ENCODE peak calls at places on chromosomes 12 and 14, in seven cellular contexts. One of them, this sample, is unnamed. For H3K36me3, the result is how much of the 10 kb centered on the place peaks cover.

GRCh38 chr14:105907276-105907675 is 380.9 kb downstream of the TMEM121 start:
- DNase-seq in cardiac muscle cell: no peak
- DNase-seq in heart right ventricle: no peak
- DNase-seq in pancreas: no peak
- DNase-seq in CD8-positive, alpha-beta T cell: no peak
- DNase-seq in uterus: no peak
- DNase-seq in ovary: no peak
- DNase-seq in this sample: no peak

GRCh38 chr14:24483604-24484252 is 24.3 kb downstream of the CMA1 start:
- DNase-seq in cardiac muscle cell: peak
- DNase-seq in heart right ventricle: no peak
- DNase-seq in pancreas: no peak
- DNase-seq in CD8-positive, alpha-beta T cell: no peak
- DNase-seq in uterus: no peak
- DNase-seq in ovary: no peak
- DNase-seq in this sample: no peak

GRCh38 chr12:32839828-32840227 is 56.7 kb downstream of the PKP2 start:
- DNase-seq in cardiac muscle cell: no peak
- DNase-seq in heart right ventricle: no peak
- DNase-seq in pancreas: no peak
- DNase-seq in CD8-positive, alpha-beta T cell: no peak
- DNase-seq in uterus: no peak
- DNase-seq in ovary: no peak
- DNase-seq in this sample: no peak

GRCh38 chr14:68158640-68159039 is 339.1 kb downstream of the RAD51B start:
- DNase-seq in cardiac muscle cell: no peak
- DNase-seq in heart right ventricle: no peak
- DNase-seq in pancreas: no peak
- DNase-seq in CD8-positive, alpha-beta T cell: no peak
- DNase-seq in uterus: no peak
- DNase-seq in ovary: no peak
- DNase-seq in this sample: no peak

GRCh38 chr12:6582959-6583358 is 14.9 kb upstream of the NOP2 start:
- DNase-seq in cardiac muscle cell: no peak
- DNase-seq in heart right ventricle: no peak
- DNase-seq in pancreas: no peak
- DNase-seq in CD8-positive, alpha-beta T cell: no peak
- DNase-seq in uterus: no peak
- DNase-seq in ovary: no peak
- DNase-seq in this sample: no peak

GRCh38 chr14:100896369-100897060 is 7.0 kb downstream of the RTL1 start:
- DNase-seq in cardiac muscle cell: no peak
- DNase-seq in heart right ventricle: no peak
- DNase-seq in pancreas: peak
- DNase-seq in CD8-positive, alpha-beta T cell: peak
- DNase-seq in uterus: no peak
- DNase-seq in ovary: peak
- DNase-seq in this sample: no peak

GRCh38 chr12:71710276-71711125 is 24.6 kb downstream of the TMEM19 start:
- DNase-seq in cardiac muscle cell: peak
- DNase-seq in heart right ventricle: no peak
- DNase-seq in pancreas: no peak
- DNase-seq in CD8-positive, alpha-beta T cell: no peak
- DNase-seq in uterus: no peak
- DNase-seq in ovary: no peak
- DNase-seq in this sample: peak

GRCh38 chr14:29971101-29971500 is 43.5 kb upstream of the PRKD1 start:
- DNase-seq in cardiac muscle cell: no peak
- DNase-seq in heart right ventricle: no peak
- DNase-seq in pancreas: no peak
- DNase-seq in CD8-positive, alpha-beta T cell: no peak
- DNase-seq in uterus: no peak
- DNase-seq in ovary: no peak
- DNase-seq in this sample: no peak

GRCh38 chr12:67991158-67991557 is 1.9 kb downstream of the IFNG-AS1 start:
- DNase-seq in cardiac muscle cell: no peak
- DNase-seq in heart right ventricle: no peak
- DNase-seq in pancreas: no peak
- DNase-seq in CD8-positive, alpha-beta T cell: peak
- DNase-seq in uterus: no peak
- DNase-seq in ovary: no peak
- DNase-seq in this sample: no peak

GRCh38 chr14:87205811-87206210 is 787.2 kb downstream of the GALC start:
- DNase-seq in cardiac muscle cell: no peak
- DNase-seq in heart right ventricle: no peak
- DNase-seq in pancreas: no peak
- DNase-seq in CD8-positive, alpha-beta T cell: no peak
- DNase-seq in uterus: no peak
- DNase-seq in ovary: no peak
- DNase-seq in this sample: no peak

GRCh38 chr14:102008891-102009290 is 44.5 kb downstream of the DYNC1H1 start:
- DNase-seq in cardiac muscle cell: no peak
- DNase-seq in heart right ventricle: no peak
- DNase-seq in pancreas: no peak
- DNase-seq in CD8-positive, alpha-beta T cell: no peak
- DNase-seq in uterus: no peak
- DNase-seq in ovary: no peak
- DNase-seq in this sample: no peak

DNA sequence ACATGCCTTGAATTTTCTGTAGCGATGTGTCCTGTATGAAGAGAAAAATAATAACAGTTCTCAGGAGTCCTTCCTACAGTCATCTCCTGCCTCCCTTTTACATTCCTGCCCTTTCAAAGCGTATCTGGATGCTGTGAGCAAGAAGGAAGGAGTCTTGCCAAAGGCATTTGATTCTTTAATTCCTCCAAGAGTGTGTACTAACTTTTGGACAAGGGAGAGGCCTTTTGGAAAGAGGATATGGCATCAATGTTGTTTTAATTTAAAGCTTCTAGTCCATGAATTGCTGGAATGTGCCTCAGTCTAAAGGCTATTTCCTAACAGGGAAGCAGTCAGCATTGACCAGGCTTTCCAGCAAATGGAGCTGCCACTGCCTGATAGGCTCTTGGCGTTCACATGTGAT is 220.5 kb downstream of the FBXL14 start:
- DNase-seq in cardiac muscle cell: peak
- DNase-seq in heart right ventricle: no peak
- DNase-seq in pancreas: no peak
- DNase-seq in CD8-positive, alpha-beta T cell: no peak
- DNase-seq in uterus: no peak
- DNase-seq in ovary: no peak
- DNase-seq in this sample: no peak
- H3K4me3 ChIP-seq in cardiac muscle cell: no peak
- H3K4me3 ChIP-seq in heart right ventricle: no peak
- H3K4me3 ChIP-seq in pancreas: no peak
- H3K4me3 ChIP-seq in CD8-positive, alpha-beta T cell: no peak
- H3K4me3 ChIP-seq in uterus: no peak
- H3K4me3 ChIP-seq in ovary: no peak
- H3K4me3 ChIP-seq in this sample: no peak

DNA sequence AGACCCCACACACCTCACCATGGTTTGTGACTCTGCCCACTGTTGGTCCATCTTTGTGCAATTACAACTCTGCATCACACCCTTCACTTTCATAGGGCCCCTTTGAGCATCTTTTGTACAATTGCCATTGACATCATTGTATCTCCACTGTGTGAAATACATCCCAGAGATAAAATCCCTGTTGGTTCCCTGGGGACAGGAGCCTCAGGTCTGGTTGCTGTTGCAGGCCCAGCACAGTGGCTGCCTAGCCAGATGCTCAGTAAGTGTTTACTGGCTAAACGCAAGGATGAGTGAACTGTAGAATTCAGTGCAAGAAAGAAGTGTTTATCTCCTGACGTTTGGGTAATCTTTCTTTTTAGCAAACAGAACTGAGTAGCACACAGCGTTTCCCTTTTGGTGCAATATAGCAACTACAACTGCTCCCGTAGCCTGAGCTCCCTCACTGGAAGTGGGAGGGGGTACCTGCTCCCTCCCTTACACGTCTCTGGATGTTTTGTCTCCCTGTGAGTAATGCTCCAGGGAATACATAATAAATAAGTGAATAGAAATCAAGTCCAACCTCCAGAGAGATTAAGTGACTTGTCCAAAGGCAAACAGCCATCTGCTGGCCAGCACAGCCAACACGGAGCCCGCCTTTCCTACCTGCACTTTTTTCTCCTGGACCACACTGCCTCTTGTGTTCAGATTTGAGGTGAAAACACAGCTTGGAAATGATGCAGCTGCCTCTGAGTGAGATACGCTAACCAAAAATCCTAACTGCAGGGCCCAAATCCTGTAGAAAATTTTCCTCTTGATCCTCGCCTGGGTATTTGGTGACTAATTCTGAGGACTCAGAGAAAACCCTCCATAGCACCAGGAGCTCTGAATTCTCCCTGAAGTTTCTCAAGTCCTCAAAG is 27.4 kb downstream of the GALNT16 start:
- DNase-seq in cardiac muscle cell: peak
- DNase-seq in heart right ventricle: no peak
- DNase-seq in pancreas: no peak
- DNase-seq in CD8-positive, alpha-beta T cell: no peak
- DNase-seq in uterus: no peak
- DNase-seq in ovary: peak
- DNase-seq in this sample: no peak
- TF ChIP-seq CTCF in cardiac muscle cell: no peak
- TF ChIP-seq CTCF in heart right ventricle: no peak
- TF ChIP-seq CTCF in pancreas: no peak
- TF ChIP-seq CTCF in CD8-positive, alpha-beta T cell: no peak
- TF ChIP-seq CTCF in uterus: no peak
- TF ChIP-seq CTCF in ovary: no peak
- TF ChIP-seq CTCF in this sample: no peak

GRCh38 chr12:131766382-131767107 is 55.7 kb downstream of the SFSWAP start:
- DNase-seq in cardiac muscle cell: no peak
- DNase-seq in heart right ventricle: no peak
- DNase-seq in pancreas: no peak
- DNase-seq in CD8-positive, alpha-beta T cell: no peak
- DNase-seq in uterus: no peak
- DNase-seq in ovary: no peak
- DNase-seq in this sample: no peak
- H3K36me3 ChIP-seq in cardiac muscle cell: under half
- H3K36me3 ChIP-seq in heart right ventricle: under half
- H3K36me3 ChIP-seq in pancreas: under half
- H3K36me3 ChIP-seq in CD8-positive, alpha-beta T cell: under half
- H3K36me3 ChIP-seq in uterus: under half
- H3K36me3 ChIP-seq in ovary: under half
- H3K36me3 ChIP-seq in this sample: under half

GRCh38 chr12:46126050-46126727 is 135.8 kb upstream of the SCAF11 start:
- DNase-seq in cardiac muscle cell: no peak
- DNase-seq in heart right ventricle: no peak
- DNase-seq in pancreas: no peak
- DNase-seq in CD8-positive, alpha-beta T cell: no peak
- DNase-seq in uterus: no peak
- DNase-seq in ovary: no peak
- DNase-seq in this sample: no peak
- H3K4me3 ChIP-seq in cardiac muscle cell: no peak
- H3K4me3 ChIP-seq in heart right ventricle: no peak
- H3K4me3 ChIP-seq in pancreas: no peak
- H3K4me3 ChIP-seq in CD8-positive, alpha-beta T cell: no peak
- H3K4me3 ChIP-seq in uterus: no peak
- H3K4me3 ChIP-seq in ovary: no peak
- H3K4me3 ChIP-seq in this sample: no peak

GRCh38 chr14:62117010-62117717 is 354.9 kb downstream of the SNAPC1 start:
- DNase-seq in cardiac muscle cell: peak
- DNase-seq in heart right ventricle: peak
- DNase-seq in pancreas: peak
- DNase-seq in CD8-positive, alpha-beta T cell: peak
- DNase-seq in uterus: peak
- DNase-seq in ovary: peak
- DNase-seq in this sample: peak
- TF ChIP-seq CTCF in cardiac muscle cell: peak
- TF ChIP-seq CTCF in heart right ventricle: peak
- TF ChIP-seq CTCF in pancreas: peak
- TF ChIP-seq CTCF in CD8-positive, alpha-beta T cell: peak
- TF ChIP-seq CTCF in uterus: no peak
- TF ChIP-seq CTCF in ovary: no peak
- TF ChIP-seq CTCF in this sample: peak

GRCh38 chr14:75016815-75017214 is 14.1 kb downstream of the EIF2B2 start:
- DNase-seq in cardiac muscle cell: no peak
- DNase-seq in heart right ventricle: no peak
- DNase-seq in pancreas: no peak
- DNase-seq in CD8-positive, alpha-beta T cell: no peak
- DNase-seq in uterus: no peak
- DNase-seq in ovary: no peak
- DNase-seq in this sample: no peak

GRCh38 chr14:75015496-75015895 is 12.8 kb downstream of the EIF2B2 start:
- DNase-seq in cardiac muscle cell: no peak
- DNase-seq in heart right ventricle: no peak
- DNase-seq in pancreas: no peak
- DNase-seq in CD8-positive, alpha-beta T cell: no peak
- DNase-seq in uterus: no peak
- DNase-seq in ovary: no peak
- DNase-seq in this sample: no peak

GRCh38 chr14:75023108-75023507 is 20.4 kb downstream of the EIF2B2 start:
- DNase-seq in cardiac muscle cell: no peak
- DNase-seq in heart right ventricle: no peak
- DNase-seq in pancreas: no peak
- DNase-seq in CD8-positive, alpha-beta T cell: no peak
- DNase-seq in uterus: no peak
- DNase-seq in ovary: no peak
- DNase-seq in this sample: no peak

GRCh38 chr14:75022655-75023054 is 19.9 kb downstream of the EIF2B2 start:
- DNase-seq in cardiac muscle cell: no peak
- DNase-seq in heart right ventricle: peak
- DNase-seq in pancreas: no peak
- DNase-seq in CD8-positive, alpha-beta T cell: no peak
- DNase-seq in uterus: no peak
- DNase-seq in ovary: no peak
- DNase-seq in this sample: no peak

DNA sequence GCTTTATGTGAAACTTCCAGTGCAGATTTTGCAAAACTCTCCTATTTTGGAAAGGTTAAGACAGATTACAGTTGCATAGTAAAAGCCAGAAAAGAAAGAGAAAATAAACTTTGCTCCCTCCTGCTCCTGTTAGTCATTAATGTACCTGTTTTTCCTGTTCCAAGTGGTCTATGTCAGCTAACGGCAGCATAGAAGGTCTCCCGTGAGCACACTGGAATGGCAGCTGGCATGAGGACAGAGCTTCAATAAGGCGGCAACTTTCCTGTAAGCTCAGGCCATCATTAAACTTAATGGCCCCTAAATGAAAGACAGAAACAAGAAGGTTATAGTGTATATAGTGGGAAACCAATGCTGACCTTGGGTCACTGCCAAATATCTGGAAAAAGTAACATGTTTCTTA is 16.0 kb downstream of the EIF2B2 start:
- DNase-seq in cardiac muscle cell: no peak
- DNase-seq in heart right ventricle: no peak
- DNase-seq in pancreas: no peak
- DNase-seq in CD8-positive, alpha-beta T cell: no peak
- DNase-seq in uterus: no peak
- DNase-seq in ovary: no peak
- DNase-seq in this sample: no peak
- H3K36me3 ChIP-seq in cardiac muscle cell: half or more
- H3K36me3 ChIP-seq in heart right ventricle: under half
- H3K36me3 ChIP-seq in pancreas: under half
- H3K36me3 ChIP-seq in CD8-positive, alpha-beta T cell: under half
- H3K36me3 ChIP-seq in uterus: under half
- H3K36me3 ChIP-seq in ovary: under half
- H3K36me3 ChIP-seq in this sample: under half

GRCh38 chr12:123094349-123095073 is 56.4 kb downstream of the PITPNM2 start:
- DNase-seq in cardiac muscle cell: peak
- DNase-seq in heart right ventricle: no peak
- DNase-seq in pancreas: no peak
- DNase-seq in CD8-positive, alpha-beta T cell: no peak
- DNase-seq in uterus: peak
- DNase-seq in ovary: peak
- DNase-seq in this sample: peak
- H3K4me3 ChIP-seq in cardiac muscle cell: no peak
- H3K4me3 ChIP-seq in heart right ventricle: no peak
- H3K4me3 ChIP-seq in pancreas: no peak
- H3K4me3 ChIP-seq in CD8-positive, alpha-beta T cell: no peak
- H3K4me3 ChIP-seq in uterus: no peak
- H3K4me3 ChIP-seq in ovary: no peak
- H3K4me3 ChIP-seq in this sample: no peak